ENCODE peak calls at places on chromosomes 5 and 9, in seven cellular contexts. U is lower lobe of right lung, E is spleen, C is left ventricle myocardium inferior, V is mammary epithelial cell, P is endothelial cell of umbilical vein, L is fibroblast of lung. N is an unnamed sample.

GRCh38 chr5:172509405-172509781 is 55.1 kb upstream of the SH3PXD2B start:
- DNase-seq in U (no peak), E (peak), C (peak), V (no peak), P (no peak), L (no peak), N (no peak)

GRCh38 chr5:173751266-173751600 is 134.8 kb upstream of the BOD1 start:
- DNase-seq in U (no peak), E (no peak), C (no peak), V (no peak), P (no peak), L (no peak), N (no peak)

GRCh38 chr9:137007060-137007815 is 10.9 kb upstream of the CLIC3 start:
- DNase-seq in U (no peak), E (no peak), C (no peak), V (no peak), P (no peak), L (no peak), N (no peak)

GRCh38 chr9:93600504-93600903 is 24.1 kb downstream of the PHF2 start:
- DNase-seq in U (no peak), E (peak), C (no peak), V (no peak), P (no peak), L (no peak), N (no peak)

GRCh38 chr9:22206833-22207232 is 197.7 kb upstream of the CDKN2B start:
- DNase-seq in U (no peak), E (no peak), C (no peak), V (no peak), P (no peak), L (no peak), N (no peak)

GRCh38 chr9:99169982-99170761 is 51.6 kb downstream of the ALG2 start:
- DNase-seq in U (no peak), E (no peak), C (no peak), V (no peak), P (no peak), L (peak), N (no peak)

GRCh38 chr5:146130440-146131045 is 25.2 kb upstream of the PLAC8L1 start:
- DNase-seq in U (no peak), E (no peak), C (no peak), V (peak), P (peak), L (peak), N (no peak)

GRCh38 chr9:18710089-18710488 is 236.1 kb downstream of the ADAMTSL1 start:
- DNase-seq in U (no peak), E (no peak), C (no peak), V (no peak), P (no peak), L (peak), N (no peak)

DNA sequence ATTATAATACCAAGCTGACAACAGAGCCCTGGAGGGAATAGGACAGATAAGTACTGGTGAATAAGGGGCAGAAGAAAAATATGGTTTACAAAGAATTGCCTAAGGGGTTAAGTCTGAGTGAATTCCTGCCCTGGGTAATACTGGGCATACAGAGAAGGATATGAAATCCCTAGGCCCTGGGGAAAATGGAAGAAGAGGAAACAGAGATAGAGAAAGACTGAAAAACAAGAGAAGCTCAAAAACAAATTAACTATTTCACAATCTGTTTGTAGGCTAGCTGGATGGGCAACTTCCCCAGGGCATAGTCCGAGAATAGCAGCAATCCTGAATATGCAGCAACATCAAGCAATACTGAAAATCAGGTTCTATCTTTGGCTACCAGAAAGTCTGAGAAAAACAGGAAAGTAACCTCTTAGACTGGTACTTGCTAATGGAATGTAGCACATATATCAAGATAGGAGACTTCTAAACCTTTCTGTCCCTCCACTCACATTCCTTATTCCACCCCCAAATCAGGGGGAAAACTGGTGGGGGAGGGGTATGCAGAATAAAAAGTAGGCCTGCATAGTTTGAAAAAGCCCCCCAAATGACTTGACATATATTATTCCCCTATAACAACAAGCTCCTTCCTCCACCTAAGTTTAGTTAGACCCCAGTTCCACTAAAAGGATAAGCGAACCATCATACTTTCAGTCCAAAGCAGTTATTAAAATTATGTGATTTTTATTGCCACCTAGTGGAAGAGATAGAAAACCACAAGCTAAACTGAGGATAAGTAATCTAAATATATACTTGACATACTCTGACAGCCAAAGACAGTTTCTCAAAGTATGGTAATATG is 20.6 kb downstream of the SLC38A9 start:
- DNase-seq in U (no peak), E (no peak), C (no peak), V (peak), P (peak), L (peak), N (no peak)
- H3K27ac ChIP-seq in U (no peak), E (no peak), C (peak), V (no peak), P (no peak), L (no peak), N (no peak)

GRCh38 chr5:133348406-133348805 is 263.9 kb downstream of the FSTL4 start:
- DNase-seq in U (no peak), E (no peak), C (no peak), V (no peak), P (no peak), L (no peak), N (peak)

GRCh38 chr5:133341915-133342710 is 270.2 kb downstream of the FSTL4 start:
- DNase-seq in U (no peak), E (peak), C (no peak), V (no peak), P (no peak), L (no peak), N (peak)

GRCh38 chr5:133343196-133343595 is 269.1 kb downstream of the FSTL4 start:
- DNase-seq in U (no peak), E (peak), C (no peak), V (no peak), P (no peak), L (no peak), N (peak)

GRCh38 chr5:133344266-133344665 is 268.1 kb downstream of the FSTL4 start:
- DNase-seq in U (no peak), E (no peak), C (no peak), V (peak), P (no peak), L (no peak), N (no peak)

GRCh38 chr5:133347039-133347438 is 265.3 kb downstream of the FSTL4 start:
- DNase-seq in U (no peak), E (no peak), C (no peak), V (no peak), P (no peak), L (no peak), N (peak)
- TF ChIP-seq CTCF in U (no peak), E (no peak), C (peak), V (no peak), P (no peak), L (no peak), N (no peak)

GRCh38 chr5:53934126-53934856 is 373.9 kb downstream of the NDUFS4 start:
- DNase-seq in U (no peak), E (no peak), C (no peak), V (peak), P (no peak), L (peak), N (no peak)

GRCh38 chr5:53937467-53937866 is 372.9 kb downstream of the ARL15 start:
- DNase-seq in U (no peak), E (no peak), C (no peak), V (no peak), P (no peak), L (no peak), N (no peak)

DNA sequence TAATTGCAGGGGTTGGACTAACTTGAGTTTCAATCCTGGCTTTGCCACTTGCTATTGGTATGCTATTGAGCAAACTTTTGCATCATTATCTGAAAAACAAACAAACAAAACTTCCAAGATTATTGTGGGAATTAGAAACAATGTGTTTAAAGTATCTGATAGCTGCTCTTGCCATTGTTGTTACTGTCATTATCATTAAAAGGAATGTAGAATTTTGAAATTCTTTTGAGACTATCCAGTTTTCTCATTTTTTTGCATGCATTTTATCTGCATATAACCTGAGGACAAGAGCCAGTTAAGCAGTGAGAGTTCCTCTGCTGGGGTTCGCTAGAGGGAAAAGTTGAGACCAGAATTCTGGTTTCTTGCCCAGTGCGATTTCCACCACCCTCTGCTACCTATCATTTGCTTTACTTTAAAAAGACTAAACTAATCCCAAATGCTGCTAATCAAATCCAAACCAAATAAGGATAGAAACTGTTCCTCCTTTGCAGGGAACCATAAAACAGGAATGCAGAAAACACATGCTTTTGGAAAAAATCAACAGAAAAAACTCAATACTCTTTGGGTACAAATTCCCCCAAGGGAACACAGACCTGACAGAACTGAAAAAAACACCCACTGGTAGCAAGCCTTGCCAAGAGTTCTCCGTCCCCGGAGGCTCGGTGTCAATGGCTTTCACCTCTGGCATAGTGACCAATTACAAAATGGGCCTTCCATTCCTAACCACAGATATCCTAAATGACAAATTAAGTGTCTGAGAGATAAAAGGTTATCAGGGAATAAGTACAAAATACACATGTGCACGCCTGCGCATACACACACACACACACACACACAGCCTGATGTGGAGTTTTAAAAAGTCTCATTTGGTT is 373.7 kb downstream of the ARL15 start:
- DNase-seq in U (no peak), E (no peak), C (peak), V (no peak), P (no peak), L (no peak), N (peak)
- H3K27ac ChIP-seq in U (no peak), E (no peak), C (no peak), V (no peak), P (no peak), L (no peak), N (no peak)

GRCh38 chr5:51380603-51381207 is 2.5 kb upstream of the ISL1 start:
- DNase-seq in U (no peak), E (no peak), C (no peak), V (no peak), P (peak), L (no peak), N (no peak)

GRCh38 chr5:51378061-51378409 is 5.2 kb upstream of the ISL1 start:
- DNase-seq in U (no peak), E (no peak), C (no peak), V (no peak), P (no peak), L (no peak), N (no peak)

GRCh38 chr5:51378415-51378777 is 4.9 kb upstream of the ISL1 start:
- DNase-seq in U (no peak), E (no peak), C (no peak), V (no peak), P (no peak), L (no peak), N (no peak)

GRCh38 chr5:51377151-51378060 is 5.8 kb upstream of the ISL1 start:
- DNase-seq in U (no peak), E (no peak), C (no peak), V (no peak), P (no peak), L (no peak), N (no peak)

DNA sequence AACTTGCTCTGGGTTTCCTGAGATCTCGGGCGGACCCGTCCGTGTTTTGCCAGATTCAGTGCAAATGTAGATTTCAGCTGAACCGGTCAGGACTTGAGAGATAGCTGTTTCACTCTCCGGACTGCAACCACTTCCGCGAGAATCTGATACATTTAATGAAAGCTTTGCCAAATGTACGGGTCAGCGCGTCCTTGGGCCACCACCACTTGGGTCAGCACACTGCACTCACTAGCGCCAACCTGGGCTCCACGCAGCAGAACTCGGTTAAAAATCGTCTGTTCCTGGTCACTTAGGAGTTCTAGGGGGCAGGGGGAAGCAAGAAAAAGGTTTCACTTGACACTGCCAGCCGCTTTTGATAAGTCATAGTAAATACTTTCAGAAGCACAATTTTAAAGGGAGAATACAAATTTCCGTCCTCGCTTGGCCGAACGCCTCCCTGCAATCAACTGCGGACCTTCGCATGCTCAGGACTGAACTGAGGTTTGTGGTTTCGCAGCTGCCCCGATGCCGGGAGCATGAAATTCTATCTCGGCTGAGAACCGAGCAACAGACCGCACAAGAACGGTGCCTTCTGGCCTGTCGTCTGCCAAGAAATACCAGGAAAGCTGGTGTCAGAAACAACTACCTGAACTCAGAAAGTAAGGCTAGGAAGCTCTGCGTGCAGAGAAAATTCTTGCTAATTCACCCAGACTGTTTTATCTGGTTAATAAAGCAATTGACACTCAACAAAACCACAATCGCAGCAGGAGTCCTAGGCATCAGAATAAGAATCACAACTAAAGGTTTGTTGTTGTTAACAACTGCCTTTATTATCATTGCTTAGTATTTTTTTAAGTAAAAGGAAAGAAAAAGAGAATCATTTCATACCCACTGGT is 4.2 kb upstream of the ISL1 start:
- DNase-seq in U (no peak), E (no peak), C (no peak), V (no peak), P (peak), L (peak), N (no peak)
- TF ChIP-seq CTCF in U (no peak), E (no peak), C (no peak), V (no peak), P (no peak), L (no peak), N (no peak)

N was measured in kidney.